ENCODE peak calls at places on chromosomes 12 and 14, in seven cellular contexts. One of them, this sample, is unnamed.

GRCh38 chr12:3145546-3146310 is 68.5 kb downstream of the TSPAN9 start:
- DNase-seq in naive B cell: no peak
- DNase-seq in HuH-7.5: no peak
- DNase-seq in NCI-H1092: no peak
- DNase-seq in kidney glomerular epithelial cell: no peak
- DNase-seq in activated naive CD4-positive, alpha-beta T cell treated with anti-CD3 and anti-CD28 coated beads, Interleukin-2, amount 50 U/mL, for 16 hours: no peak
- DNase-seq in hypothalamus: no peak
- DNase-seq in this sample: no peak

GRCh38 chr12:45705404-45705803 is 24.1 kb upstream of the ARID2 start:
- DNase-seq in naive B cell: no peak
- DNase-seq in HuH-7.5: no peak
- DNase-seq in NCI-H1092: no peak
- DNase-seq in kidney glomerular epithelial cell: no peak
- DNase-seq in activated naive CD4-positive, alpha-beta T cell treated with anti-CD3 and anti-CD28 coated beads, Interleukin-2, amount 50 U/mL, for 16 hours: no peak
- DNase-seq in hypothalamus: no peak
- DNase-seq in this sample: no peak

GRCh38 chr12:112964067-112964670 is 14.2 kb upstream of the OAS2 start:
- DNase-seq in naive B cell: no peak
- DNase-seq in HuH-7.5: no peak
- DNase-seq in NCI-H1092: no peak
- DNase-seq in kidney glomerular epithelial cell: no peak
- DNase-seq in activated naive CD4-positive, alpha-beta T cell treated with anti-CD3 and anti-CD28 coated beads, Interleukin-2, amount 50 U/mL, for 16 hours: no peak
- DNase-seq in hypothalamus: no peak
- DNase-seq in this sample: no peak

GRCh38 chr12:16189849-16190248 is 87.6 kb downstream of the SLC15A5 start:
- DNase-seq in naive B cell: no peak
- DNase-seq in HuH-7.5: no peak
- DNase-seq in NCI-H1092: peak
- DNase-seq in kidney glomerular epithelial cell: no peak
- DNase-seq in activated naive CD4-positive, alpha-beta T cell treated with anti-CD3 and anti-CD28 coated beads, Interleukin-2, amount 50 U/mL, for 16 hours: no peak
- DNase-seq in hypothalamus: no peak
- DNase-seq in this sample: no peak

GRCh38 chr12:93339695-93340094 is 38.0 kb upstream of the NUDT4 start:
- DNase-seq in naive B cell: no peak
- DNase-seq in HuH-7.5: no peak
- DNase-seq in NCI-H1092: no peak
- DNase-seq in kidney glomerular epithelial cell: no peak
- DNase-seq in activated naive CD4-positive, alpha-beta T cell treated with anti-CD3 and anti-CD28 coated beads, Interleukin-2, amount 50 U/mL, for 16 hours: no peak
- DNase-seq in hypothalamus: no peak
- DNase-seq in this sample: no peak

GRCh38 chr12:117878598-117878997 is 90.2 kb downstream of the KSR2 start:
- DNase-seq in naive B cell: no peak
- DNase-seq in HuH-7.5: no peak
- DNase-seq in NCI-H1092: no peak
- DNase-seq in kidney glomerular epithelial cell: no peak
- DNase-seq in activated naive CD4-positive, alpha-beta T cell treated with anti-CD3 and anti-CD28 coated beads, Interleukin-2, amount 50 U/mL, for 16 hours: no peak
- DNase-seq in hypothalamus: no peak
- DNase-seq in this sample: no peak

GRCh38 chr12:110338754-110339153 is 57.7 kb downstream of the ATP2A2 start:
- DNase-seq in naive B cell: peak
- DNase-seq in HuH-7.5: no peak
- DNase-seq in NCI-H1092: no peak
- DNase-seq in kidney glomerular epithelial cell: no peak
- DNase-seq in activated naive CD4-positive, alpha-beta T cell treated with anti-CD3 and anti-CD28 coated beads, Interleukin-2, amount 50 U/mL, for 16 hours: no peak
- DNase-seq in hypothalamus: no peak
- DNase-seq in this sample: no peak

GRCh38 chr14:61532818-61533217 is 162.5 kb upstream of the HIF1A start:
- DNase-seq in naive B cell: no peak
- DNase-seq in HuH-7.5: no peak
- DNase-seq in NCI-H1092: no peak
- DNase-seq in kidney glomerular epithelial cell: no peak
- DNase-seq in activated naive CD4-positive, alpha-beta T cell treated with anti-CD3 and anti-CD28 coated beads, Interleukin-2, amount 50 U/mL, for 16 hours: no peak
- DNase-seq in hypothalamus: no peak
- DNase-seq in this sample: no peak